ENCODE peak calls at places on chromosomes 13 and 19, in six cellular contexts. I is adrenal gland, O is BJ, E is fibroblast of mammary gland, Z is Peyer's patch, T is cardiac muscle cell. D is an unnamed sample.

GRCh38 chr13:98466634-98467236 is 110.2 kb downstream of the STK24 start:
- DNase-seq in I (peak), O (no peak), E (peak), Z (no peak), T (peak), D (no peak)

GRCh38 chr13:112066624-112067004 is 335 bp upstream of the SOX1 start:
- DNase-seq in I (no peak), O (no peak), E (no peak), Z (no peak), T (peak), D (no peak)

GRCh38 chr19:44308011-44308410 is 3.2 kb upstream of the ZNF235 start:
- DNase-seq in I (no peak), O (no peak), E (peak), Z (no peak), T (peak), D (no peak)

GRCh38 chr19:3358919-3359849 is 7.2 kb upstream of the NFIC start:
- DNase-seq in I (peak), O (no peak), E (peak), Z (peak), T (peak), D (peak)

GRCh38 chr19:44954278-44954648 is 917 bp upstream of the CLPTM1 start:
- DNase-seq in I (no peak), O (no peak), E (no peak), Z (no peak), T (no peak), D (no peak)

GRCh38 chr19:29834991-29835390 is 23.2 kb downstream of the CCNE1 start:
- DNase-seq in I (no peak), O (no peak), E (no peak), Z (no peak), T (no peak), D (no peak)

GRCh38 chr19:10855879-10856522 is 7.8 kb downstream of the C19orf38 start:
- DNase-seq in I (no peak), O (no peak), E (no peak), Z (no peak), T (peak), D (no peak)

GRCh38 chr13:112346173-112346898 is 29.8 kb upstream of the SPACA7 start:
- DNase-seq in I (no peak), O (no peak), E (no peak), Z (no peak), T (no peak), D (no peak)

GRCh38 chr13:31090921-31091624 is 70.6 kb downstream of the HSPH1 start:
- DNase-seq in I (no peak), O (no peak), E (no peak), Z (no peak), T (peak), D (no peak)

GRCh38 chr13:23428183-23428528 is 5.3 kb downstream of the SACS start:
- DNase-seq in I (no peak), O (no peak), E (peak), Z (no peak), T (peak), D (no peak)

GRCh38 chr13:36428083-36428482 is 4.2 kb upstream of the CCNA1 start:
- DNase-seq in I (no peak), O (no peak), E (peak), Z (no peak), T (peak), D (no peak)

GRCh38 chr13:31797154-31797775 is 57.9 kb downstream of the RXFP2 start:
- DNase-seq in I (no peak), O (no peak), E (peak), Z (no peak), T (peak), D (no peak)

GRCh38 chr13:71464673-71465072 is 402.3 kb downstream of the DACH1 start:
- DNase-seq in I (no peak), O (no peak), E (no peak), Z (no peak), T (peak), D (no peak)

GRCh38 chr13:46739447-46740125 is 57.4 kb downstream of the ESD start:
- DNase-seq in I (no peak), O (no peak), E (no peak), Z (no peak), T (no peak), D (no peak)

GRCh38 chr19:49564616-49565045 is 15.7 kb downstream of the NOSIP start:
- DNase-seq in I (no peak), O (no peak), E (no peak), Z (no peak), T (no peak), D (no peak)

GRCh38 chr19:47765522-47766358 is 12.8 kb upstream of the SELENOW start:
- DNase-seq in I (peak), O (no peak), E (peak), Z (peak), T (peak), D (no peak)

GRCh38 chr13:97432232-97432916 is 1.6 kb upstream of the RAP2A start:
- DNase-seq in I (no peak), O (no peak), E (no peak), Z (no peak), T (no peak), D (no peak)

GRCh38 chr13:107864543-107865460 is 350.5 kb downstream of the LIG4 start:
- DNase-seq in I (no peak), O (no peak), E (peak), Z (no peak), T (peak), D (no peak)

GRCh38 chr13:33017410-33017929 is 1.2 kb downstream of the KL start:
- DNase-seq in I (no peak), O (no peak), E (peak), Z (peak), T (peak), D (no peak)

GRCh38 chr13:43003010-43003409 is 11.0 kb upstream of the EPSTI1 start:
- DNase-seq in I (no peak), O (no peak), E (peak), Z (no peak), T (no peak), D (no peak)

GRCh38 chr19:37484406-37485115 is 15.4 kb downstream of the ZNF570 start:
- DNase-seq in I (no peak), O (no peak), E (no peak), Z (no peak), T (no peak), D (no peak)

GRCh38 chr13:40549500-40550094 is 116.8 kb downstream of the FOXO1 start:
- DNase-seq in I (no peak), O (peak), E (peak), Z (no peak), T (peak), D (peak)

GRCh38 chr13:85631801-85632200 is 167.4 kb downstream of the SLITRK6 start:
- DNase-seq in I (no peak), O (peak), E (peak), Z (no peak), T (no peak), D (no peak)

GRCh38 chr13:43304945-43305344 is 281.6 kb downstream of the DNAJC15 start:
- DNase-seq in I (no peak), O (no peak), E (no peak), Z (no peak), T (no peak), D (no peak)

GRCh38 chr13:26184791-26185250 is 37.3 kb downstream of the RNF6 start:
- DNase-seq in I (peak), O (no peak), E (peak), Z (peak), T (peak), D (no peak)

GRCh38 chr13:26186141-26186870 is 35.8 kb downstream of the RNF6 start:
- DNase-seq in I (peak), O (peak), E (peak), Z (peak), T (peak), D (peak)

GRCh38 chr13:26185720-26186119 is 36.4 kb downstream of the RNF6 start:
- DNase-seq in I (no peak), O (no peak), E (no peak), Z (no peak), T (no peak), D (no peak)

GRCh38 chr13:26183416-26183815 is 38.7 kb downstream of the RNF6 start:
- DNase-seq in I (no peak), O (no peak), E (no peak), Z (no peak), T (no peak), D (no peak)

DNA sequence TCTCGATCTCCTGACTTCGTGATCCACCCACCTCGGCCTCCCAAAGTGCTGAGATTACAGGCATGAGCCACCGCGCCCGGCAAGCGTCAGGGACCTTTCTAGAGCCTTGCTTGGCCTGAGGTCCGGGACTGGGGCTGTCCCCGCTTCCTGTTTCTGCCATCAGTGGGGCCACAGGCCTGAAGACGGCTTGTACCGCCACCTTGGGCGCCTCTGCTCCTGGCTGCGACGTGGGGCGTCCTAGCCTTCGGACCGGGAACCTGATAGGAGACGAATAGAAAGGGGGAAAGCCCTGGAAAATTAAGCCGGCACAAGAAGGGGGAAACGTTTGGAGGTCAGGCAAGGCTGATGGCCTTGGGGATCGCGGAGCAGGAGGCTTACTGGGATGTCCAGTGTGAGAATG is 35.1 kb downstream of the RNF6 start:
- DNase-seq in I (peak), O (no peak), E (no peak), Z (peak), T (no peak), D (no peak)
- H3K4me3 ChIP-seq in I (peak), O (peak), E (peak), Z (peak), T (no peak), D (peak)

GRCh38 chr19:16591803-16592556 is 19.8 kb upstream of the SLC35E1 start:
- DNase-seq in I (peak), O (no peak), E (no peak), Z (no peak), T (no peak), D (no peak)

GRCh38 chr19:16595097-16595496 is 22.9 kb upstream of the SLC35E1 start:
- DNase-seq in I (no peak), O (no peak), E (no peak), Z (no peak), T (no peak), D (no peak)

GRCh38 chr19:16593181-16593580 is 21.0 kb upstream of the SLC35E1 start:
- DNase-seq in I (no peak), O (no peak), E (no peak), Z (no peak), T (no peak), D (no peak)

GRCh38 chr19:16594681-16595091 is 22.5 kb upstream of the SLC35E1 start:
- DNase-seq in I (no peak), O (no peak), E (no peak), Z (no peak), T (no peak), D (no peak)

DNA sequence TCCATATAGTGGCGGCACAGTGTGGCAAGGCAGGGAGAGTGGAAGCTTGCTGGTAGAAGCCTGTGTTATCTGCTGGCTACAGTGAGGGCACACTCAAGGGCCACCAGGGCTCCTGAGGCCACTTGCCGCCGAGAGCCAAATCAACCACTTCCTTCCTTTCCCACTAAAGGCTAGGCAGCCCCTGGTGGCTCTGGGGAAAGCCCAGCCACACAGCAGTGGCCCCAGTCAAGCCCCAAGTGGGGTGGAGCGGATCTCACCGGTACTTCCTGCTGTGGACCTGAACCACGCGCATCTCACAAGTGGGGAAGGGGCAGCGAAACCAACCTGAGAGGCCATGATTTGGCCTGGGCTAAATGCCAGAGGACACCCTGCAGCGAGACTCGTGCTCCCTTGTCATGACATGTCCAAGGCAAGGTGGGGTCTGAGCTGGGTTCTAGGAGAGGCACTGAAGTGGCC is 21.9 kb upstream of the SLC35E1 start:
- DNase-seq in I (no peak), O (no peak), E (no peak), Z (peak), T (no peak), D (no peak)
- H3K4me3 ChIP-seq in I (no peak), O (no peak), E (no peak), Z (peak), T (no peak), D (no peak)

GRCh38 chr13:28510066-28510465 is 15.1 kb upstream of the FLT1 start:
- DNase-seq in I (no peak), O (no peak), E (no peak), Z (no peak), T (no peak), D (no peak)

DNA sequence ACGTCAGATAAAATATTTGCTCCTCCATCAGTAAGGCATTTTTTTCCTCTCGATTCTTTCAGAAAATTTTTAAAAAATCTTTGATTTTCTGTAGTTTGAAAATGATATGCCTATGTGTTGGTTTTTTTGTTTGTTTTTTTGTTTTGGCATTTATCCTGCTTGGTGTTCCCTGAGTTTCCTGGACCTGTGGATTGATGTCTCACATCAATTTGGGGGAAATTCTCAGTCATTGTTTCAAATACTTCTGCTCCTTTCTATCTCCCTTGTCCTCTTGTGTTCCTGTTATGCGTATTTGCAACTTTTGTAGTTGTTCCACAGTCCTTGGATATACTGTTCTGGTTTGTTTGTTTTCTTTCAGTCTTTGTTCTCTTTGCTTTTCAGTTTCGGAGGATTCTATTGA is 18.8 kb upstream of the FLT1 start:
- DNase-seq in I (no peak), O (no peak), E (no peak), Z (no peak), T (no peak), D (no peak)
- H3K4me3 ChIP-seq in I (no peak), O (no peak), E (no peak), Z (no peak), T (no peak), D (no peak)

GRCh38 chr19:39156230-39156890 is 30.8 kb downstream of the PAK4 start:
- DNase-seq in I (no peak), O (no peak), E (peak), Z (no peak), T (peak), D (no peak)
- H3K4me3 ChIP-seq in I (no peak), O (no peak), E (peak), Z (no peak), T (no peak), D (peak)

GRCh38 chr13:48571121-48571901 is 38.4 kb upstream of the RCBTB2 start:
- DNase-seq in I (no peak), O (no peak), E (peak), Z (no peak), T (peak), D (no peak)
- H3K4me3 ChIP-seq in I (peak), O (no peak), E (no peak), Z (no peak), T (no peak), D (peak)

DNA sequence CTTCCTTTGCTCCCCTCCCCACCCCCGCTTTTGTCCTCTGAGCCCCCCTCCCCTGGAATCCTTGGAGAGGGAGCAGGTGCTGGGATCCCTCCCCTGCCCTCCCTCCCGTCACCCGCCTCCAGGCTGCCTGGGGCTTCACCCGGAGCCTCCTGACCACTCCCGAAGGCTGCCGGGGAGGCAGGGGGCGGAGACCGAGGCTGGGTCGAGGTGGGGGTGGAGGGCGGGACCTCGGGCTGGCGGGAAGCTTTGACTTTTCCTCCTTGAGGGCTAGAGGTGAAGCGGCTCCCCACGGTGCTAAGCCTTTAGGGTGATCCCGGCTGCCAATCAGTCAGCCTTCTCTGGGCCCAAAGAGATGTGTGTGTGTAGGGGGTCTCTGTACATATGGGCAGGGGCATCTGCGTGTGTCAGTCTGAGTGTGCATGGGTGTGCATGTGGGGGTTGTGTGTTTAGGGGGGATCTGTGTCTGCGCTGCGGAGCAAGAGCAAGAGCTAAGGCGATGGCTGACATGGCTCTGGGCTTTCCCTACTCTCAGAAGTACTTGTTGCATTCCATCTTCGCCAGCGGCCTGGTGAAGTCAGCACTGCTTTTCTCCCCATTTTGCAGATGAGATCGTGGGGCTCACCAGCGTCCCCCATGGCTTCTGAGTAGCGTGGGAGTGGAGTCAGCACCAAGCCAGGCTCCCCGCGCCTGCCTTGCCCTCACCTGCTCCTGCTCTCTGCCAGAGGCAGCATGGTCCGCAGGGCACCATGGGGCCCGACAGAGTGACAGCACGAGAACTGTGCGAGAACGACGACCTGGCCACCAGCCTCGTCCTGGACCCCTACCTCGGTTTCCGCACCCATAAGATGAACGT is 1.7 kb downstream of the KMT5C start:
- DNase-seq in I (peak), O (no peak), E (peak), Z (peak), T (peak), D (no peak)
- H3K4me3 ChIP-seq in I (peak), O (peak), E (peak), Z (peak), T (peak), D (peak)

GRCh38 chr19:35511337-35511736 is 2.1 kb downstream of the DMKN start:
- DNase-seq in I (no peak), O (no peak), E (no peak), Z (no peak), T (no peak), D (no peak)

GRCh38 chr19:35509018-35509652 is 4.3 kb downstream of the DMKN start:
- DNase-seq in I (peak), O (no peak), E (no peak), Z (peak), T (no peak), D (no peak)

GRCh38 chr19:35510626-35510964 is 2.9 kb downstream of the DMKN start:
- DNase-seq in I (no peak), O (no peak), E (no peak), Z (no peak), T (no peak), D (no peak)

GRCh38 chr19:35508129-35508528 is 5.3 kb downstream of the DMKN start:
- DNase-seq in I (no peak), O (no peak), E (no peak), Z (no peak), T (no peak), D (no peak)

GRCh38 chr19:35509861-35510625 is 3.4 kb downstream of the DMKN start:
- DNase-seq in I (peak), O (no peak), E (peak), Z (peak), T (peak), D (no peak)
- H3K4me3 ChIP-seq in I (peak), O (peak), E (peak), Z (peak), T (peak), D (peak)

DNA sequence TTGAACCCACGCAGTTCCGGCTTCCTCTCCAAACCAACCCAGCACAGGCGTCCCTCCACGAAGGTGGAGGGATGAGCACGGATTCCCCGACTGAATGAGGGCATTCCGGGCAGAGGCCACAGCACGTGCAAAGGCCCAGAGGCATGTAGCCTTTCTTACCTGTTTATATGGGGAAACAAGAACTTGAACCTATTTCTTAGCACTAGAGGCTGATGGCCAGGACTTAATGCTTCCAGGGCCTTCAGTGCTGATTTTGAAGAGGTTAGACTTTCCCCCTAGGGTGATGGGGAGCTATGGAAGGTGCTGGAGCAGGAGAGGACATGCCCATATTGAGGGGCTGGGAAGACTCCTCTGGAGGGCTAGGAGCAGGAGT is 2.0 kb downstream of the MAST3 start:
- DNase-seq in I (no peak), O (no peak), E (no peak), Z (no peak), T (no peak), D (no peak)
- H3K4me3 ChIP-seq in I (no peak), O (no peak), E (no peak), Z (peak), T (no peak), D (no peak)

D was measured in vagina.